ENCODE peak calls at places on chromosomes 3 and 15, in ten cellular contexts. F, L, H, D, R, S, G, T, C and W are unnamed samples.

GRCh38 chr3:69784854-69785523 is 45.7 kb downstream of the MITF start:
- DNase-seq in F (no peak), L (peak), H (no peak), D (no peak), R (no peak), S (no peak), G (no peak), T (peak), C (no peak), W (peak)

GRCh38 chr15:59199775-59200465 is 6.7 kb upstream of the LDHAL6B start:
- DNase-seq in F (no peak), L (no peak), H (no peak), D (peak), R (no peak), S (no peak), G (no peak), T (no peak), C (no peak), W (no peak)

GRCh38 chr15:80777137-80777536 is 2.0 kb upstream of the CEMIP start:
- DNase-seq in F (no peak), L (no peak), H (no peak), D (no peak), R (no peak), S (no peak), G (no peak), T (peak), C (no peak), W (no peak)

GRCh38 chr15:42137461-42138261 is 18.8 kb downstream of the PLA2G4F start:
- DNase-seq in F (no peak), L (peak), H (no peak), D (peak), R (peak), S (peak), G (peak), T (no peak), C (no peak), W (no peak)

GRCh38 chr15:35514759-35515158 is 31.2 kb downstream of the DPH6 start:
- DNase-seq in F (no peak), L (no peak), H (no peak), D (peak), R (no peak), S (no peak), G (no peak), T (no peak), C (no peak), W (no peak)

GRCh38 chr3:144770813-144771400 is 799.3 kb downstream of the DIPK2A start:
- DNase-seq in F (no peak), L (no peak), H (no peak), D (no peak), R (peak), S (peak), G (no peak), T (no peak), C (no peak), W (no peak)

GRCh38 chr3:131796558-131796957 is 238.3 kb downstream of the CPNE4 start:
- DNase-seq in F (no peak), L (no peak), H (no peak), D (no peak), R (peak), S (no peak), G (no peak), T (no peak), C (no peak), W (no peak)

GRCh38 chr3:195844671-195845218 is 33.0 kb upstream of the MUC4 start:
- DNase-seq in F (no peak), L (no peak), H (no peak), D (no peak), R (no peak), S (no peak), G (no peak), T (no peak), C (no peak), W (no peak)

GRCh38 chr15:43483306-43484128 is 9.4 kb downstream of the TP53BP1 start:
- DNase-seq in F (no peak), L (no peak), H (no peak), D (no peak), R (no peak), S (no peak), G (no peak), T (no peak), C (no peak), W (no peak)

GRCh38 chr3:9088431-9089353 is 125.4 kb upstream of the RAD18 start:
- DNase-seq in F (no peak), L (peak), H (no peak), D (no peak), R (no peak), S (no peak), G (no peak), T (no peak), C (no peak), W (no peak)

GRCh38 chr3:50324351-50325144 is 2.0 kb upstream of the HYAL2 start:
- DNase-seq in F (peak), L (peak), H (peak), D (no peak), R (peak), S (no peak), G (peak), T (peak), C (peak), W (peak)

GRCh38 chr15:38564557-38565286 is at the start of gene RASGRP1:
- DNase-seq in F (peak), L (peak), H (peak), D (no peak), R (peak), S (peak), G (peak), T (peak), C (peak), W (peak)

GRCh38 chr3:159987291-159987711 is 1.3 kb upstream of the IL12A start:
- DNase-seq in F (no peak), L (no peak), H (no peak), D (peak), R (peak), S (no peak), G (no peak), T (no peak), C (no peak), W (no peak)

GRCh38 chr3:153072856-153073255 is 89.2 kb upstream of the RAP2B start:
- DNase-seq in F (no peak), L (no peak), H (no peak), D (no peak), R (no peak), S (no peak), G (no peak), T (no peak), C (no peak), W (no peak)

GRCh38 chr15:78035861-78036476 is 41.5 kb downstream of the TBC1D2B start:
- DNase-seq in F (no peak), L (no peak), H (no peak), D (no peak), R (no peak), S (no peak), G (no peak), T (no peak), C (no peak), W (no peak)

GRCh38 chr3:174931473-174931872 is 72.3 kb downstream of the NAALADL2 start:
- DNase-seq in F (no peak), L (no peak), H (no peak), D (peak), R (no peak), S (no peak), G (no peak), T (no peak), C (no peak), W (no peak)

GRCh38 chr3:149042766-149043386 is 43.5 kb downstream of the HLTF start:
- DNase-seq in F (no peak), L (no peak), H (no peak), D (no peak), R (peak), S (no peak), G (no peak), T (no peak), C (no peak), W (no peak)

GRCh38 chr3:12508316-12508715 is 24.0 kb downstream of the TSEN2 start:
- DNase-seq in F (no peak), L (peak), H (no peak), D (peak), R (no peak), S (no peak), G (peak), T (no peak), C (no peak), W (no peak)

GRCh38 chr15:48832648-48833047 is 21.8 kb upstream of the CEP152 start:
- DNase-seq in F (no peak), L (no peak), H (no peak), D (no peak), R (no peak), S (no peak), G (no peak), T (no peak), C (no peak), W (no peak)

GRCh38 chr3:72244396-72244795 is 459.4 kb upstream of the PROK2 start:
- DNase-seq in F (no peak), L (no peak), H (no peak), D (no peak), R (no peak), S (no peak), G (no peak), T (no peak), C (no peak), W (no peak)

GRCh38 chr15:91855684-91856553 is 2.4 kb downstream of the SLCO3A1 start:
- DNase-seq in F (no peak), L (no peak), H (no peak), D (no peak), R (no peak), S (peak), G (peak), T (peak), C (no peak), W (no peak)

GRCh38 chr3:197367081-197367780 is 68.8 kb upstream of the DLG1 start:
- DNase-seq in F (no peak), L (peak), H (no peak), D (peak), R (no peak), S (peak), G (no peak), T (no peak), C (no peak), W (no peak)

GRCh38 chr3:148882288-148882687 is 17.2 kb downstream of the CPA3 start:
- DNase-seq in F (no peak), L (no peak), H (no peak), D (no peak), R (no peak), S (peak), G (no peak), T (no peak), C (no peak), W (no peak)

GRCh38 chr3:161333696-161334095 is 37.6 kb downstream of the SPTSSB start:
- DNase-seq in F (no peak), L (no peak), H (no peak), D (no peak), R (no peak), S (no peak), G (no peak), T (no peak), C (no peak), W (no peak)

GRCh38 chr3:110799236-110799635 is 272.4 kb upstream of the NECTIN3 start:
- DNase-seq in F (no peak), L (no peak), H (no peak), D (no peak), R (no peak), S (no peak), G (no peak), T (no peak), C (no peak), W (no peak)

GRCh38 chr15:62164500-62165028 is 521 bp downstream of the C2CD4B start:
- DNase-seq in F (no peak), L (no peak), H (no peak), D (no peak), R (peak), S (peak), G (peak), T (peak), C (no peak), W (peak)

GRCh38 chr3:49005298-49005680 is 1.9 kb upstream of the WDR6 start:
- DNase-seq in F (no peak), L (no peak), H (no peak), D (no peak), R (no peak), S (no peak), G (no peak), T (no peak), C (no peak), W (no peak)

GRCh38 chr3:171569571-171570132 is 109.4 kb upstream of the TNIK start:
- DNase-seq in F (no peak), L (no peak), H (no peak), D (no peak), R (no peak), S (no peak), G (no peak), T (no peak), C (no peak), W (no peak)

GRCh38 chr3:53236112-53236841 is 19.5 kb downstream of the TKT start:
- DNase-seq in F (no peak), L (peak), H (no peak), D (peak), R (peak), S (no peak), G (peak), T (no peak), C (no peak), W (peak)

GRCh38 chr3:45665101-45665572 is 24.1 kb upstream of the SACM1L start:
- DNase-seq in F (no peak), L (no peak), H (no peak), D (no peak), R (peak), S (peak), G (no peak), T (peak), C (no peak), W (no peak)

GRCh38 chr3:72539856-72540255 is 308.4 kb downstream of the SHQ1 start:
- DNase-seq in F (no peak), L (no peak), H (no peak), D (no peak), R (no peak), S (no peak), G (no peak), T (no peak), C (no peak), W (no peak)

GRCh38 chr3:159191454-159191853 is 389.6 kb downstream of the MFSD1 start:
- DNase-seq in F (no peak), L (no peak), H (no peak), D (peak), R (no peak), S (no peak), G (no peak), T (no peak), C (no peak), W (no peak)

GRCh38 chr15:58425834-58426233 is 6.0 kb upstream of the LIPC start:
- DNase-seq in F (no peak), L (no peak), H (no peak), D (no peak), R (no peak), S (no peak), G (no peak), T (no peak), C (no peak), W (no peak)

GRCh38 chr15:100330221-100330620 is 11.6 kb downstream of the ADAMTS17 start:
- DNase-seq in F (no peak), L (no peak), H (no peak), D (no peak), R (no peak), S (no peak), G (no peak), T (no peak), C (no peak), W (no peak)

GRCh38 chr15:69414702-69415161 is 583 bp downstream of the KIF23 start:
- DNase-seq in F (peak), L (no peak), H (no peak), D (peak), R (peak), S (no peak), G (no peak), T (peak), C (no peak), W (no peak)

GRCh38 chr3:116314476-116314875 is 130.8 kb downstream of the LSAMP start:
- DNase-seq in F (no peak), L (no peak), H (no peak), D (no peak), R (no peak), S (no peak), G (no peak), T (no peak), C (no peak), W (no peak)

GRCh38 chr15:29815000-29815704 is 7.1 kb downstream of the TJP1 start:
- DNase-seq in F (no peak), L (no peak), H (no peak), D (no peak), R (no peak), S (no peak), G (no peak), T (no peak), C (no peak), W (no peak)